ENCODE peak calls at places on chromosomes 6 and 20, in eight cellular contexts. One of them, this sample, is unnamed.
A peak's percentile ranks its signal among the peaks of the same experiment; 100 is the strongest.

GRCh38 chr6:27601668-27602254 is 128.9 kb upstream of the ZNF184 start:
- DNase-seq in HEK293T: peak; percentile 37
- DNase-seq in NAMALWA: no peak
- DNase-seq in mesothelial cell of epicardium: no peak
- DNase-seq in AG08395: no peak
- DNase-seq in skeletal muscle cell: no peak
- DNase-seq in A549: no peak
- DNase-seq in CD8-positive, alpha-beta T cell: no peak
- DNase-seq in this sample: no peak

GRCh38 chr20:37911838-37912273 is 8.9 kb downstream of the VSTM2L start:
- DNase-seq in HEK293T: no peak
- DNase-seq in NAMALWA: peak; percentile 30
- DNase-seq in mesothelial cell of epicardium: peak; percentile 58
- DNase-seq in AG08395: peak; percentile 39
- DNase-seq in skeletal muscle cell: no peak
- DNase-seq in A549: no peak
- DNase-seq in CD8-positive, alpha-beta T cell: no peak
- DNase-seq in this sample: peak; percentile 18

GRCh38 chr6:157849288-157850017 is 26.4 kb downstream of the SNX9 start:
- DNase-seq in HEK293T: no peak
- DNase-seq in NAMALWA: no peak
- DNase-seq in mesothelial cell of epicardium: no peak
- DNase-seq in AG08395: no peak
- DNase-seq in skeletal muscle cell: no peak
- DNase-seq in A549: no peak
- DNase-seq in CD8-positive, alpha-beta T cell: no peak
- DNase-seq in this sample: no peak

GRCh38 chr6:9851006-9851405 is 563.9 kb downstream of the TFAP2A start:
- DNase-seq in HEK293T: no peak
- DNase-seq in NAMALWA: no peak
- DNase-seq in mesothelial cell of epicardium: no peak
- DNase-seq in AG08395: no peak
- DNase-seq in skeletal muscle cell: no peak
- DNase-seq in A549: no peak
- DNase-seq in CD8-positive, alpha-beta T cell: no peak
- DNase-seq in this sample: no peak

GRCh38 chr6:90496617-90497016 is 90.3 kb downstream of the MAP3K7 start:
- DNase-seq in HEK293T: no peak
- DNase-seq in NAMALWA: no peak
- DNase-seq in mesothelial cell of epicardium: no peak
- DNase-seq in AG08395: no peak
- DNase-seq in skeletal muscle cell: no peak
- DNase-seq in A549: no peak
- DNase-seq in CD8-positive, alpha-beta T cell: no peak
- DNase-seq in this sample: no peak

GRCh38 chr20:51221791-51222408 is 199.0 kb upstream of the KCNG1 start:
- DNase-seq in HEK293T: no peak
- DNase-seq in NAMALWA: no peak
- DNase-seq in mesothelial cell of epicardium: no peak
- DNase-seq in AG08395: peak; percentile 54
- DNase-seq in skeletal muscle cell: peak; percentile 54
- DNase-seq in A549: no peak
- DNase-seq in CD8-positive, alpha-beta T cell: no peak
- DNase-seq in this sample: peak; percentile 82

GRCh38 chr6:72865467-72865866 is 243.6 kb downstream of the KCNQ5 start:
- DNase-seq in HEK293T: no peak
- DNase-seq in NAMALWA: no peak
- DNase-seq in mesothelial cell of epicardium: no peak
- DNase-seq in AG08395: peak; percentile 28
- DNase-seq in skeletal muscle cell: peak; percentile 13
- DNase-seq in A549: no peak
- DNase-seq in CD8-positive, alpha-beta T cell: no peak
- DNase-seq in this sample: peak; percentile 66

GRCh38 chr6:126804255-126805064 is 314.0 kb upstream of the RSPO3 start:
- DNase-seq in HEK293T: peak; percentile 60
- DNase-seq in NAMALWA: peak; percentile 72
- DNase-seq in mesothelial cell of epicardium: no peak
- DNase-seq in AG08395: peak; percentile 61
- DNase-seq in skeletal muscle cell: no peak
- DNase-seq in A549: peak; percentile 8
- DNase-seq in CD8-positive, alpha-beta T cell: no peak
- DNase-seq in this sample: peak; percentile 50

GRCh38 chr6:145705561-145705960 is 29.8 kb downstream of the EPM2A start:
- DNase-seq in HEK293T: no peak
- DNase-seq in NAMALWA: no peak
- DNase-seq in mesothelial cell of epicardium: no peak
- DNase-seq in AG08395: no peak
- DNase-seq in skeletal muscle cell: peak; percentile 53
- DNase-seq in A549: no peak
- DNase-seq in CD8-positive, alpha-beta T cell: no peak
- DNase-seq in this sample: peak; percentile 53

GRCh38 chr6:90393232-90393884 is 96.7 kb upstream of the BACH2 start:
- DNase-seq in HEK293T: peak; percentile 67
- DNase-seq in NAMALWA: peak; percentile 93
- DNase-seq in mesothelial cell of epicardium: peak; percentile 61
- DNase-seq in AG08395: peak; percentile 73
- DNase-seq in skeletal muscle cell: peak; percentile 31
- DNase-seq in A549: peak; percentile 12
- DNase-seq in CD8-positive, alpha-beta T cell: peak; percentile 74
- DNase-seq in this sample: peak; percentile 81

GRCh38 chr6:108774555-108774954 is 73.7 kb upstream of the ARMC2 start:
- DNase-seq in HEK293T: no peak
- DNase-seq in NAMALWA: no peak
- DNase-seq in mesothelial cell of epicardium: no peak
- DNase-seq in AG08395: no peak
- DNase-seq in skeletal muscle cell: no peak
- DNase-seq in A549: no peak
- DNase-seq in CD8-positive, alpha-beta T cell: no peak
- DNase-seq in this sample: no peak

GRCh38 chr6:39215640-39216158 is 13.6 kb downstream of the KCNK5 start:
- DNase-seq in HEK293T: no peak
- DNase-seq in NAMALWA: no peak
- DNase-seq in mesothelial cell of epicardium: no peak
- DNase-seq in AG08395: no peak
- DNase-seq in skeletal muscle cell: no peak
- DNase-seq in A549: no peak
- DNase-seq in CD8-positive, alpha-beta T cell: no peak
- DNase-seq in this sample: no peak

GRCh38 chr20:61397790-61398189 is 145.7 kb downstream of the CDH4 start:
- DNase-seq in HEK293T: no peak
- DNase-seq in NAMALWA: no peak
- DNase-seq in mesothelial cell of epicardium: no peak
- DNase-seq in AG08395: no peak
- DNase-seq in skeletal muscle cell: no peak
- DNase-seq in A549: no peak
- DNase-seq in CD8-positive, alpha-beta T cell: no peak
- DNase-seq in this sample: no peak

GRCh38 chr6:154805288-154805911 is 72.2 kb downstream of the SCAF8 start:
- DNase-seq in HEK293T: peak; percentile 51
- DNase-seq in NAMALWA: peak; percentile 64
- DNase-seq in mesothelial cell of epicardium: no peak
- DNase-seq in AG08395: peak; percentile 55
- DNase-seq in skeletal muscle cell: peak; percentile 14
- DNase-seq in A549: peak; percentile 16
- DNase-seq in CD8-positive, alpha-beta T cell: no peak
- DNase-seq in this sample: peak; percentile 68